ENCODE peak calls at places on chromosome 9, in nine cellular contexts. C, W, Q, K, E, I, V, X and H are unnamed samples.

GRCh38 chr9:100595391-100596199 is 17.7 kb downstream of the CAVIN4 start:
- DNase-seq in C (peak), W (peak), Q (no peak), K (peak), E (no peak), I (peak), V (no peak), X (peak), H (no peak)

GRCh38 chr9:126151671-126152050 is 175.0 kb upstream of the MVB12B start:
- DNase-seq in C (no peak), W (peak), Q (no peak), K (no peak), E (no peak), I (no peak), V (no peak), X (no peak), H (no peak)

GRCh38 chr9:29717576-29717975 is 2144.3 kb upstream of the C9orf72 start:
- DNase-seq in C (no peak), W (no peak), Q (no peak), K (no peak), E (no peak), I (no peak), V (no peak), X (no peak), H (no peak)

GRCh38 chr9:17005085-17005484 is 129.8 kb upstream of the CNTLN start:
- DNase-seq in C (no peak), W (peak), Q (peak), K (no peak), E (no peak), I (no peak), V (peak), X (peak), H (peak)

GRCh38 chr9:128011071-128011817 is 30.5 kb upstream of the EEIG1 start:
- DNase-seq in C (no peak), W (no peak), Q (no peak), K (no peak), E (no peak), I (no peak), V (no peak), X (peak), H (no peak)

GRCh38 chr9:123168526-123168925 is 99.9 kb downstream of the STRBP start:
- DNase-seq in C (no peak), W (no peak), Q (no peak), K (no peak), E (no peak), I (no peak), V (no peak), X (no peak), H (no peak)

GRCh38 chr9:138069731-138070456 is 192.3 kb downstream of the CACNA1B start:
- DNase-seq in C (no peak), W (no peak), Q (no peak), K (peak), E (no peak), I (no peak), V (no peak), X (no peak), H (no peak)

GRCh38 chr9:136140966-136141365 is 22.3 kb upstream of the TMEM250 start:
- DNase-seq in C (no peak), W (no peak), Q (no peak), K (no peak), E (no peak), I (no peak), V (no peak), X (no peak), H (no peak)

GRCh38 chr9:71487046-71487445 is 281.3 kb downstream of the CEMIP2 start:
- DNase-seq in C (no peak), W (no peak), Q (no peak), K (peak), E (no peak), I (no peak), V (no peak), X (peak), H (no peak)

GRCh38 chr9:86041331-86041741 is 58.0 kb downstream of the GOLM1 start:
- DNase-seq in C (no peak), W (no peak), Q (no peak), K (no peak), E (no peak), I (no peak), V (no peak), X (no peak), H (peak)

GRCh38 chr9:115213777-115214428 is 95.9 kb upstream of the TNC start:
- DNase-seq in C (no peak), W (no peak), Q (no peak), K (no peak), E (no peak), I (no peak), V (no peak), X (no peak), H (peak)

GRCh38 chr9:88710449-88710848 is 175.5 kb downstream of the NXNL2 start:
- DNase-seq in C (no peak), W (no peak), Q (no peak), K (no peak), E (no peak), I (no peak), V (no peak), X (no peak), H (no peak)

GRCh38 chr9:128286435-128286834 is 10.4 kb downstream of the SWI5 start:
- DNase-seq in C (peak), W (no peak), Q (peak), K (no peak), E (no peak), I (no peak), V (peak), X (no peak), H (no peak)

GRCh38 chr9:27865031-27865438 is 291.8 kb upstream of the C9orf72 start:
- DNase-seq in C (no peak), W (peak), Q (no peak), K (no peak), E (no peak), I (no peak), V (no peak), X (no peak), H (no peak)

GRCh38 chr9:121485618-121486531 is 13.8 kb downstream of the GGTA1 start:
- DNase-seq in C (no peak), W (no peak), Q (no peak), K (no peak), E (no peak), I (no peak), V (no peak), X (no peak), H (no peak)

GRCh38 chr9:127112683-127113539 is 9.5 kb downstream of the ANGPTL2 start:
- DNase-seq in C (no peak), W (no peak), Q (no peak), K (no peak), E (no peak), I (no peak), V (no peak), X (no peak), H (no peak)

GRCh38 chr9:132160802-132161742 is 786 bp upstream of the NTNG2 start:
- DNase-seq in C (no peak), W (no peak), Q (no peak), K (peak), E (peak), I (no peak), V (no peak), X (peak), H (peak)

GRCh38 chr9:125970340-125970739 is 223.2 kb downstream of the PBX3 start:
- DNase-seq in C (no peak), W (no peak), Q (no peak), K (no peak), E (no peak), I (no peak), V (no peak), X (no peak), H (no peak)

GRCh38 chr9:37406603-37407401 is 15.7 kb upstream of the GRHPR start:
- DNase-seq in C (no peak), W (no peak), Q (no peak), K (no peak), E (no peak), I (no peak), V (no peak), X (no peak), H (no peak)

GRCh38 chr9:33211695-33212393 is 28.1 kb upstream of the SPINK4 start:
- DNase-seq in C (no peak), W (no peak), Q (no peak), K (peak), E (no peak), I (no peak), V (no peak), X (no peak), H (no peak)

GRCh38 chr9:13095056-13095455 is 184.4 kb downstream of the MPDZ start:
- DNase-seq in C (no peak), W (no peak), Q (no peak), K (no peak), E (no peak), I (no peak), V (no peak), X (no peak), H (no peak)

GRCh38 chr9:71968541-71969090 is 57.2 kb downstream of the C9orf85 start:
- DNase-seq in C (no peak), W (no peak), Q (no peak), K (no peak), E (no peak), I (no peak), V (no peak), X (no peak), H (no peak)

GRCh38 chr9:133088146-133088750 is 26.5 kb downstream of the CEL start:
- DNase-seq in C (no peak), W (no peak), Q (no peak), K (no peak), E (no peak), I (no peak), V (no peak), X (no peak), H (no peak)

GRCh38 chr9:98129451-98129881 is 10.4 kb upstream of the TRIM14 start:
- DNase-seq in C (no peak), W (no peak), Q (no peak), K (no peak), E (no peak), I (no peak), V (no peak), X (peak), H (no peak)

GRCh38 chr9:98253563-98253962 is 1.9 kb downstream of the TBC1D2 start:
- DNase-seq in C (no peak), W (no peak), Q (no peak), K (no peak), E (no peak), I (no peak), V (no peak), X (no peak), H (no peak)

GRCh38 chr9:80028501-80028900 is 456.7 kb downstream of the TLE4 start:
- DNase-seq in C (no peak), W (no peak), Q (no peak), K (peak), E (no peak), I (no peak), V (no peak), X (no peak), H (no peak)

GRCh38 chr9:130624154-130624553 is 40.2 kb upstream of the PRDM12 start:
- DNase-seq in C (no peak), W (no peak), Q (no peak), K (no peak), E (no peak), I (no peak), V (no peak), X (no peak), H (no peak)